ENCODE peak calls at places on chromosome 6, in six cellular contexts. P, T, W, I, Z and Y are unnamed samples.

GRCh38 chr6:21050930-21051329 is 516.7 kb downstream of the CDKAL1 start:
- DNase-seq in P (no peak), T (no peak), W (no peak), I (no peak), Z (no peak), Y (no peak)

GRCh38 chr6:98292812-98293211 is 541.6 kb upstream of the POU3F2 start:
- DNase-seq in P (no peak), T (no peak), W (no peak), I (no peak), Z (no peak), Y (no peak)

GRCh38 chr6:127630800-127631199 is 53.8 kb downstream of the C6orf58 start:
- DNase-seq in P (no peak), T (no peak), W (no peak), I (no peak), Z (no peak), Y (no peak)

GRCh38 chr6:146915671-146916127 is 288.5 kb upstream of the STXBP5 start:
- DNase-seq in P (no peak), T (no peak), W (no peak), I (no peak), Z (no peak), Y (no peak)

GRCh38 chr6:54493138-54493537 is 184.9 kb downstream of the TINAG start:
- DNase-seq in P (no peak), T (no peak), W (no peak), I (no peak), Z (peak; percentile 1), Y (no peak)

GRCh38 chr6:128822271-128822670 is 60.7 kb upstream of the LAMA2 start:
- DNase-seq in P (no peak), T (no peak), W (no peak), I (no peak), Z (no peak), Y (no peak)

GRCh38 chr6:13113956-13114593 is 214.3 kb downstream of the TBC1D7 start:
- DNase-seq in P (no peak), T (no peak), W (no peak), I (no peak), Z (no peak), Y (no peak)

GRCh38 chr6:13274707-13275434 is 53.5 kb downstream of the TBC1D7 start:
- DNase-seq in P (no peak), T (no peak), W (no peak), I (no peak), Z (no peak), Y (no peak)

GRCh38 chr6:102407886-102408741 is 1014.6 kb downstream of the GRIK2 start:
- DNase-seq in P (no peak), T (no peak), W (no peak), I (no peak), Z (no peak), Y (no peak)

GRCh38 chr6:27061235-27061993 is 186.1 kb upstream of the PRSS16 start:
- DNase-seq in P (no peak), T (no peak), W (no peak), I (no peak), Z (no peak), Y (no peak)

GRCh38 chr6:154276810-154277577 is 79.6 kb downstream of the IPCEF1 start:
- DNase-seq in P (no peak), T (peak; percentile 68), W (peak; percentile 33), I (no peak), Z (peak; percentile 8), Y (peak; percentile 61)

GRCh38 chr6:116969211-116969863 is 92.3 kb downstream of the RFX6 start:
- DNase-seq in P (peak; percentile 45), T (peak; percentile 7), W (peak; percentile 79), I (no peak), Z (peak; percentile 41), Y (no peak)

GRCh38 chr6:134434019-134434949 is 116.4 kb upstream of the SGK1 start:
- DNase-seq in P (no peak), T (peak; percentile 29), W (no peak), I (no peak), Z (no peak), Y (no peak)

GRCh38 chr6:15044948-15045347 is 200.9 kb upstream of the JARID2 start:
- DNase-seq in P (no peak), T (no peak), W (no peak), I (no peak), Z (no peak), Y (no peak)

GRCh38 chr6:151493495-151494234 is at the start of gene CCDC170:
- DNase-seq in P (peak; percentile 38), T (no peak), W (peak; percentile 75), I (peak; percentile 50), Z (peak; percentile 25), Y (no peak)

GRCh38 chr6:114534813-114535212 is 192.0 kb upstream of the HS3ST5 start:
- DNase-seq in P (no peak), T (no peak), W (peak; percentile 7), I (no peak), Z (no peak), Y (no peak)

GRCh38 chr6:26331809-26332226 is 33.2 kb upstream of the BTN3A2 start:
- DNase-seq in P (no peak), T (peak; percentile 58), W (no peak), I (no peak), Z (no peak), Y (peak; percentile 59)

GRCh38 chr6:90295854-90296345 is 743 bp downstream of the BACH2 start:
- DNase-seq in P (peak; percentile 62), T (peak; percentile 87), W (peak; percentile 69), I (peak; percentile 76), Z (peak; percentile 8), Y (peak; percentile 81)

GRCh38 chr6:90294614-90294988 is 2.0 kb downstream of the BACH2 start:
- DNase-seq in P (no peak), T (peak; percentile 81), W (peak; percentile 51), I (no peak), Z (no peak), Y (peak; percentile 58)

GRCh38 chr6:90293319-90293937 is 3.2 kb downstream of the BACH2 start:
- DNase-seq in P (no peak), T (peak; percentile 22), W (no peak), I (no peak), Z (no peak), Y (no peak)

GRCh38 chr6:90294989-90295853 is 1.4 kb downstream of the BACH2 start:
- DNase-seq in P (no peak), T (peak; percentile 69), W (peak; percentile 48), I (peak; percentile 43), Z (no peak), Y (peak; percentile 82)

DNA sequence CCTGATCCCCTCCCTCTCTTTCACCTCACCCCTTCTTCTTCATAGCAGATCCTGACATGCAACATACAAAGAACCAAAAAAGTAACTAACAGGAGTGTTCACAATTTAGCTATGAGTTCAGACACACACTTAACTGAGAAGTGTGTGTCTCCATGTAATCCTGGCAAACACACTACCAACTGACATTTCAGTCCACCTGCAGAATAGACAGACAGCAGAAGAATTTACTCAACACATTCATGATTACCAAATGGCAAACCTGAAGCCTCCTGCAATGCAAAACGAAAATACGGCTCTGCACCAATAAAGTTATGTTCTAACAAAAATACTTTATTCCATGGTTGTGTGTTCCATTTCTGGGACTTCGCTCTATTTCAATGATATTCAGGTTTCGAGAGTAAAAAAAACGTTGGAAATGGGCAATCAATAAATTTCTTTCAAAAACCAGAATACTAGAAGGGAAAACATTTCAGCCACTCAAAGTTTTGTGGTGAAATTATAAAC is 2.6 kb downstream of the BACH2 start:
- DNase-seq in P (no peak), T (peak; percentile 39), W (no peak), I (no peak), Z (no peak), Y (no peak)
- H3K4me3 ChIP-seq in P (no peak overlapping the region), T (peak overlapping the region; percentile 59), W (peak overlapping the region; percentile 85), I (peak overlapping the region; percentile 97), Z (no peak overlapping the region), Y (no peak overlapping the region)

GRCh38 chr6:155967326-155967725 is 511.7 kb upstream of the NOX3 start:
- DNase-seq in P (no peak), T (no peak), W (no peak), I (no peak), Z (no peak), Y (no peak)
- H3K4me1 ChIP-seq in P (no peaks in the 10 kb centered on the region), T (no peaks in the 10 kb centered on the region), W (no peaks in the 10 kb centered on the region), I (no peaks in the 10 kb centered on the region), Z (no peaks in the 10 kb centered on the region), Y (peaks cover 4% of the 10 kb centered on the region)

GRCh38 chr6:30883743-30884520 is at the start of gene DDR1:
- DNase-seq in P (peak; percentile 43), T (peak; percentile 25), W (peak; percentile 71), I (peak; percentile 89), Z (peak; percentile 58), Y (peak; percentile 32)

GRCh38 chr6:30885999-30886896 is 1.9 kb downstream of the DDR1 start:
- DNase-seq in P (peak; percentile 95), T (peak; percentile 51), W (peak; percentile 98), I (peak; percentile 66), Z (peak; percentile 88), Y (no peak)

GRCh38 chr6:30886897-30887255 is 2.6 kb downstream of the DDR1 start:
- DNase-seq in P (no peak), T (no peak), W (no peak), I (no peak), Z (no peak), Y (no peak)

GRCh38 chr6:30884521-30885480 is 482 bp downstream of the DDR1 start:
- DNase-seq in P (peak; percentile 44), T (no peak), W (peak; percentile 81), I (peak; percentile 63), Z (peak; percentile 47), Y (peak; percentile 24)

DNA sequence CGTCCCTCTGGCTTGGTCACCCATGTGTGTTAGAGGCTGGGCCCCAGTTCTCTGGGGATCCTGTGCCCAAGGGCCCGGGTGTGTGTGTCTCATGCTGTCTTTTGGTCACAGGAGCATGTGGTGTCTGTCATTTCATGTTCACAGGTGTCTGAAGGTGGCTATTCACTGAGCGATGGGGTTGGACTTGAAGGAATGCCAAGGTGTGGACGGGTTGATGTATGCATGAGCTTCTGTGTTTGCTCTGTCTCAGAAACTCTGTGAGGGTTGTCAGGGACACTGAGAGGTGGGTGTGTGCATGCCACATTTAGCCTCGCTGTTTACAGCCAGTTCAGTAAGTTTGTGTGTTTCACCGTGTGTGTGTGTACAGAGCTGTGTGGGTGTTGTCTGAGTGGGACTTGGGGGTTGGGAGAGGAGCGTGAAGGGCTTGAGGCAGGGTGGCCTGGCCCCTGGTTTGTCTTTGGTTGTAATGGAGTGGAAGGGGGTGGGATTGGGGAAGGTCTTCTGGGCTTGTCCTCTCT is 1.2 kb downstream of the DDR1 start:
- DNase-seq in P (peak; percentile 32), T (peak; percentile 33), W (peak; percentile 24), I (no peak), Z (peak; percentile 28), Y (no peak)
- H3K4me3 ChIP-seq in P (peak overlapping the region; percentile 61), T (peak overlapping the region; percentile 68), W (peak overlapping the region; percentile 92), I (peak overlapping the region; percentile 86), Z (peak overlapping the region; percentile 98), Y (peak overlapping the region; percentile 17)

GRCh38 chr6:707576-708236 is 14.8 kb upstream of the EXOC2 start:
- DNase-seq in P (no peak), T (no peak), W (no peak), I (no peak), Z (no peak), Y (no peak)

GRCh38 chr6:706161-706560 is 13.2 kb upstream of the EXOC2 start:
- DNase-seq in P (no peak), T (no peak), W (no peak), I (no peak), Z (no peak), Y (no peak)

GRCh38 chr6:705047-705446 is 12.1 kb upstream of the EXOC2 start:
- DNase-seq in P (no peak), T (no peak), W (no peak), I (no peak), Z (no peak), Y (no peak)

GRCh38 chr6:708237-708598 is 15.3 kb upstream of the EXOC2 start:
- DNase-seq in P (no peak), T (no peak), W (no peak), I (no peak), Z (no peak), Y (no peak)

GRCh38 chr6:706819-707381 is 14.0 kb upstream of the EXOC2 start:
- DNase-seq in P (no peak), T (no peak), W (no peak), I (no peak), Z (no peak), Y (no peak)
- H3K4me1 ChIP-seq in P (peaks cover 4% of the 10 kb centered on the region), T (peaks cover 5% of the 10 kb centered on the region), W (peaks cover 80% of the 10 kb centered on the region), I (no peaks in the 10 kb centered on the region), Z (peaks cover 4% of the 10 kb centered on the region), Y (peaks cover 14% of the 10 kb centered on the region)